ENCODE peak calls at places on chromosome 10, in five cellular contexts. J is HEK293T, K is Panc1, Z is aorta, P is GM04504. U is an unnamed sample.

GRCh38 chr10:1162481-1163203 is 106.5 kb downstream of the WDR37 start:
- DNase-seq in P (no peak), J (no peak), K (no peak), Z (no peak), U (no peak)

GRCh38 chr10:120788756-120789155 is 62.4 kb upstream of the WDR11 start:
- DNase-seq in P (no peak), K (no peak), Z (no peak), J (no peak), U (no peak)

GRCh38 chr10:74991435-74991834 is 120.0 kb upstream of the SAMD8 start:
- DNase-seq in P (no peak), J (peak; percentile 67), K (peak; percentile 22), Z (no peak), U (peak; percentile 4)

GRCh38 chr10:323651-324293 is 188.5 kb downstream of the ZMYND11 start:
- DNase-seq in J (no peak), K (peak; percentile 85), Z (peak; percentile 97), P (peak; percentile 96), U (peak; percentile 48)

GRCh38 chr10:49309691-49310371 is 10.9 kb downstream of the C10orf71 start:
- DNase-seq in P (no peak), K (no peak), Z (no peak), J (no peak), U (no peak)

GRCh38 chr10:132939957-132940790 is 2.2 kb downstream of the CFAP46 start:
- DNase-seq in Z (peak; percentile 80), K (peak; percentile 27), P (no peak), J (peak; percentile 85), U (no peak)

GRCh38 chr10:1183746-1184145 is 127.6 kb downstream of the WDR37 start:
- DNase-seq in J (no peak), Z (peak; percentile 51), K (no peak), P (no peak), U (no peak)

GRCh38 chr10:22927163-22927562 is 690 bp upstream of the ARMC3 start:
- DNase-seq in P (no peak), Z (no peak), K (no peak), J (no peak), U (no peak)

GRCh38 chr10:124119933-124120332 is 26.5 kb upstream of the CHST15 start:
- DNase-seq in J (no peak), P (no peak), Z (peak; percentile 75), K (no peak), U (peak; percentile 81)

GRCh38 chr10:124354411-124355382 is 64.0 kb downstream of the OAT start:
- DNase-seq in Z (peak; percentile 87), K (peak; percentile 22), P (peak; percentile 34), J (peak; percentile 78), U (no peak)

GRCh38 chr10:8360814-8361509 is 306.5 kb downstream of the GATA3 start:
- DNase-seq in Z (no peak), K (no peak), J (no peak), P (no peak), U (no peak)

GRCh38 chr10:28676297-28676967 is 889 bp upstream of the BAMBI start:
- DNase-seq in P (no peak), Z (peak; percentile 80), K (no peak), J (no peak), U (no peak)

GRCh38 chr10:109894516-109894915 is 28.8 kb downstream of the XPNPEP1 start:
- DNase-seq in P (peak; percentile 51), J (no peak), K (no peak), Z (peak; percentile 83), U (no peak)

GRCh38 chr10:4931587-4931986 is 31.6 kb upstream of the AKR1C1 start:
- DNase-seq in J (no peak), K (no peak), P (no peak), Z (no peak), U (no peak)

GRCh38 chr10:16964571-16965241 is 147.5 kb upstream of the RSU1 start:
- DNase-seq in Z (no peak), P (no peak), J (no peak), K (no peak), U (no peak)

GRCh38 chr10:43922335-43923280 is 273.9 kb upstream of the ZNF32 start:
- DNase-seq in P (no peak), K (no peak), Z (no peak), J (no peak), U (no peak)

GRCh38 chr10:61140765-61141392 is 196.9 kb upstream of the RHOBTB1 start:
- DNase-seq in K (peak; percentile 67), J (peak; percentile 56), P (peak; percentile 14), Z (no peak), U (peak; percentile 80)

GRCh38 chr10:26509311-26509710 is 71.2 kb downstream of the APBB1IP start:
- DNase-seq in J (no peak), K (no peak), Z (no peak), P (no peak), U (no peak)

GRCh38 chr10:23826399-23826798 is 382.5 kb upstream of the KIAA1217 start:
- DNase-seq in J (peak; percentile 45), Z (no peak), P (no peak), K (no peak), U (no peak)

GRCh38 chr10:103871006-103871405 is 15.6 kb upstream of the SH3PXD2A start:
- DNase-seq in Z (no peak), K (no peak), P (no peak), J (no peak), U (no peak)

GRCh38 chr10:5614081-5614721 is 52.2 kb downstream of the ASB13 start:
- DNase-seq in K (no peak), J (no peak), P (peak; percentile 39), Z (no peak), U (no peak)

GRCh38 chr10:29392376-29393021 is 103.6 kb downstream of the LYZL1 start:
- DNase-seq in K (no peak), J (peak; percentile 32), Z (no peak), P (no peak), U (no peak)